ENCODE peak calls at places on chromosomes 16 and 17, in five cellular contexts. P, U, G, M and H are unnamed samples.
A peak's percentile ranks its signal among the peaks of the same experiment; 100 is the strongest.

GRCh38 chr16:56558024-56558747 is 6.7 kb upstream of the MT4 start:
- DNase-seq in U (no peak), P (no peak), G (peak; percentile 47), M (no peak), H (peak; percentile 89)

GRCh38 chr16:86343111-86343642 is 167.2 kb upstream of the FOXF1 start:
- DNase-seq in M (no peak), U (no peak), G (peak; percentile 45), P (no peak), H (no peak)

GRCh38 chr16:81711609-81712329 is 67.3 kb upstream of the PLCG2 start:
- DNase-seq in P (peak; percentile 58), G (peak; percentile 41), U (peak; percentile 86), M (no peak), H (peak; percentile 83)

GRCh38 chr16:19967561-19967960 is 82.9 kb upstream of the GPRC5B start:
- DNase-seq in M (no peak), P (no peak), U (no peak), G (no peak), H (no peak)

GRCh38 chr16:64952177-64952576 is 169.7 kb downstream of the CDH11 start:
- DNase-seq in P (no peak), G (no peak), M (no peak), U (no peak), H (no peak)

GRCh38 chr17:82458885-82459424 is 414 bp downstream of the NARF start:
- DNase-seq in G (peak; percentile 76), M (peak; percentile 21), P (peak; percentile 52), U (no peak), H (peak; percentile 6)

GRCh38 chr17:44071198-44071520 is 624 bp downstream of the G6PC3 start:
- DNase-seq in U (no peak), M (no peak), P (no peak), G (no peak), H (no peak)

GRCh38 chr17:43702636-43703035 is 40.9 kb upstream of the MEOX1 start:
- DNase-seq in P (peak; percentile 83), M (no peak), G (peak; percentile 63), U (no peak), H (no peak)

GRCh38 chr17:19336938-19337711 is 25.4 kb downstream of the B9D1 start:
- DNase-seq in P (peak; percentile 54), U (no peak), M (no peak), G (no peak), H (no peak)

GRCh38 chr16:2147981-2148671 is at the start of gene RAB26:
- DNase-seq in G (peak; percentile 91), M (peak; percentile 67), P (peak; percentile 91), U (no peak), H (peak; percentile 85)

GRCh38 chr16:2495041-2495440 is 18.7 kb upstream of the ATP6V0C start:
- DNase-seq in U (no peak), G (no peak), M (no peak), P (no peak), H (no peak)

GRCh38 chr17:27226611-27227234 is 67.2 kb upstream of the WSB1 start:
- DNase-seq in P (no peak), M (no peak), G (no peak), U (no peak), H (peak; percentile 78)

GRCh38 chr17:51166987-51167931 is 1.0 kb downstream of the NME2 start:
- DNase-seq in U (no peak), M (peak; percentile 61), P (peak; percentile 66), G (peak; percentile 95), H (peak; percentile 70)

GRCh38 chr16:19128454-19129210 is 14.9 kb downstream of the ITPRIPL2 start:
- DNase-seq in M (no peak), U (no peak), G (no peak), P (no peak), H (no peak)

GRCh38 chr17:28911411-28912045 is 8.6 kb upstream of the DHRS13 start:
- DNase-seq in M (peak; percentile 71), U (no peak), G (no peak), P (no peak), H (no peak)

GRCh38 chr17:46963571-46963970 is 15.5 kb downstream of the RPRML start:
- DNase-seq in G (no peak), U (no peak), P (no peak), M (no peak), H (no peak)

GRCh38 chr17:9360610-9361571 is 214.7 kb downstream of the STX8 start:
- DNase-seq in G (no peak), U (no peak), M (no peak), P (no peak), H (peak; percentile 5)

GRCh38 chr17:64315032-64315490 is 52.0 kb upstream of the TEX2 start:
- DNase-seq in G (no peak), P (no peak), U (no peak), M (no peak), H (no peak)

GRCh38 chr17:3012926-3013581 is 50.4 kb downstream of the OR1D5 start:
- DNase-seq in G (peak; percentile 84), U (peak; percentile 26), M (peak; percentile 56), P (peak; percentile 89), H (peak; percentile 56)

GRCh38 chr16:60077791-60078280 is 1343.7 kb upstream of the GOT2 start:
- DNase-seq in P (no peak), U (no peak), M (no peak), G (no peak), H (no peak)
- TF ChIP-seq EZH2phosphoT487 in P (no peak), U (no peak), M (no peak), G (no peak), H (no peak)

GRCh38 chr17:34370376-34370996 is 7.5 kb upstream of the CCL1 start:
- DNase-seq in P (no peak), G (no peak), U (no peak), M (peak; percentile 77), H (no peak)

GRCh38 chr17:34367486-34368270 is 4.6 kb upstream of the CCL1 start:
- DNase-seq in M (no peak), P (no peak), U (no peak), G (no peak), H (no peak)

GRCh38 chr17:34369571-34369970 is 6.5 kb upstream of the CCL1 start:
- DNase-seq in U (no peak), M (no peak), P (no peak), G (no peak), H (no peak)

GRCh38 chr17:34368455-34369195 is 5.6 kb upstream of the CCL1 start:
- DNase-seq in G (no peak), P (no peak), U (no peak), M (no peak), H (no peak)

GRCh38 chr17:34369196-34369500 is 6.1 kb upstream of the CCL1 start:
- DNase-seq in M (no peak), G (no peak), U (no peak), P (no peak), H (no peak)
- TF ChIP-seq EZH2phosphoT487 in M (no peak), G (no peak), U (no peak), P (no peak), H (no peak)

GRCh38 chr17:14123579-14124278 is 54.4 kb downstream of the COX10 start:
- DNase-seq in M (peak; percentile 67), P (no peak), G (no peak), U (no peak), H (no peak)
- TF ChIP-seq EZH2phosphoT487 in M (no peak), P (no peak), G (no peak), U (no peak), H (no peak)

GRCh38 chr17:41571561-41572434 is at the start of gene KRT9:
- DNase-seq in U (no peak), P (no peak), M (no peak), G (no peak), H (no peak)
- TF ChIP-seq EZH2phosphoT487 in U (no peak), P (no peak), M (no peak), G (no peak), H (no peak)

DNA sequence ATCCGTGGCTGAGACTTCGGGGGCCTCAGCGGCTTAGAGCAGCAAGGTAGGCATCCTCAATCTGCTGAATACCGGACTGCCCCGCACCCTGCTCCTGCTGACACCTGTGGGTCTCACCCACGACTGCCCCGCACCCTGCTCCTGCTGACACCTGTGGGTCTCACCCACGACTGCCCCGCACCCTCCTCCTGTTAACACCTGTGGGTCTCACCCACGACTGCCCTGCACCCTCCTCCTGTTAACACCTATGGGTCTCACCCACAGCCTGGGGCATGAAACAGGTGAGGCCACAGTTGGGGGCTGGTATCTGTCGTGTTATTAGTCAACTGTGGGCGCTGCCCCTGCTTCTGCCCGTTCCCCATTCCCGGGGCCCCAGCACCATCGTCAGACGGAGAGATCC is 36.3 kb upstream of the PABPN1L start:
- DNase-seq in G (no peak), U (no peak), M (no peak), P (no peak), H (no peak)
- TF ChIP-seq EZH2phosphoT487 in G (no peak), U (no peak), M (no peak), P (no peak), H (no peak)

DNA sequence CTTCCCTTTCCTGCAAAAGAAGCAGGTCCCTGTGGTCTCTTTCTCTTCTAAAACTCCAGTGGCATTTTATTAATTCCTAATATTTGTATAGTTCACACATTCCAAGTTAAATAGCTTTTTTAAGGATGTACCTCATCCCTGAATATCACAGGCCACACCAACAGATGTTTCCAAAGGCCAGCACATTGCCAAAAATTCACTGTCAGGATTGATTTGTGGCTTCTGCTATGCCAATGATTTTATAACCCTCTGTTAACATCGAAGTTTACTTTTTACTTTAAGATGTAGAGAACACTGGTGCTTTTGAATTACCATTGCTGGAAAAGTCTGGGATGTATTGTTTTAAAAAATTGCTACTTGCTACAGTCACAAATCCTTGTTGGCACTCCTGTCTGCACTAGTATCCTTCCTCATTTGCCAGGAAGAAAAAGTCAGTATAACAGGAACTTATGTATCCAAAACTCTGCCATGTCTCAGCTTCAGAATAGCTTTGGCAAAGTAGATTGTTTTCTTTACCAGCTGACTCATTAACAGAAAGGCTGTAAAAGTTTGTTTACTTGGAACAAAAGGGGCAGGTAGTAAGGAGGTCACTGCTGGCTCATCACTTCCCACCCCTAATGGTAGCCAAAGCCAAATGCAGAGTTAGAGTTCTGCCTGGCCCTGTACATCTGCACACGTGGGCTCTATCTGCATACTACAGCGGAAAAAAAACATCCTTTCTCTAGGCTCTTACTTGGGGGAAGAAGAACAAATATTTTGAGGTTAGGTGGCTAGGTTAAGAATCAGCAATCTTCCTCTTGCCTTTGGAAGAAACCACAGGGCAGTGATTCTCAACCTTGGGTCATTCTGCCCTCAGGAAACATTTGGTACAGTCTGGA is 90.7 kb upstream of the BCAR1 start:
- DNase-seq in G (no peak), U (no peak), P (no peak), M (no peak), H (peak; percentile 88)
- TF ChIP-seq EZH2phosphoT487 in G (no peak), U (no peak), P (no peak), M (no peak), H (no peak)

GRCh38 chr16:47258874-47259461 is 115.2 kb upstream of the NETO2 start:
- DNase-seq in P (peak; percentile 71), M (peak; percentile 36), U (peak; percentile 18), G (peak; percentile 42), H (peak; percentile 46)
- TF ChIP-seq EZH2phosphoT487 in P (no peak), M (no peak), U (no peak), G (no peak), H (no peak)

GRCh38 chr16:58733248-58733670 is 857 bp downstream of the GOT2 start:
- DNase-seq in G (peak; percentile 34), M (no peak), U (no peak), P (peak; percentile 54), H (no peak)
- TF ChIP-seq EZH2phosphoT487 in G (no peak), M (no peak), U (no peak), P (no peak), H (no peak)